ENCODE peak calls at places on chromosomes 5 and 9, in nine cellular contexts. Q is psoas muscle, G is neural progenitor cell, L is astrocyte, S is Caco-2, I is pancreas, K is heart right ventricle, J is sigmoid colon, E is DND-41. R is an unnamed sample.

GRCh38 chr9:98538626-98539031 is 170.1 kb downstream of the GABBR2 start:
- DNase-seq in Q (no peak), G (no peak), L (peak; percentile 65), S (no peak), I (no peak), K (no peak), J (no peak), E (no peak), R (no peak)

GRCh38 chr9:32918628-32919027 is 82.8 kb downstream of the APTX start:
- DNase-seq in Q (no peak), G (no peak), L (no peak), S (no peak), I (no peak), K (no peak), J (no peak), E (no peak), R (no peak)

GRCh38 chr5:142012186-142012785 is 541 bp downstream of the GNPDA1 start:
- DNase-seq in Q (peak; percentile 61), G (peak; percentile 48), L (no peak), S (no peak), I (peak; percentile 16), K (peak; percentile 32), J (peak; percentile 74), E (peak; percentile 41), R (peak; percentile 25)

GRCh38 chr9:86749530-86750275 is 197.6 kb downstream of the GAS1 start:
- DNase-seq in Q (no peak), G (no peak), L (peak; percentile 79), S (no peak), I (no peak), K (peak; percentile 39), J (no peak), E (no peak), R (no peak)

GRCh38 chr5:43619380-43619779 is 16.4 kb downstream of the NNT start:
- DNase-seq in Q (no peak), G (no peak), L (no peak), S (no peak), I (no peak), K (no peak), J (no peak), E (no peak), R (no peak)

GRCh38 chr9:91948423-91949292 is 1.4 kb downstream of the ROR2 start:
- DNase-seq in Q (peak; percentile 31), G (peak; percentile 87), L (peak; percentile 22), S (peak; percentile 54), I (peak; percentile 33), K (no peak), J (peak; percentile 92), E (no peak), R (peak; percentile 44)

GRCh38 chr5:141822134-141822533 is 56.1 kb downstream of the PCDH1 start:
- DNase-seq in Q (peak; percentile 28), G (no peak), L (peak; percentile 8), S (no peak), I (no peak), K (no peak), J (no peak), E (no peak), R (no peak)

GRCh38 chr9:133726401-133727276 is 11.5 kb downstream of the SARDH start:
- DNase-seq in Q (no peak), G (peak; percentile 75), L (peak; percentile 13), S (peak; percentile 75), I (peak; percentile 9), K (peak; percentile 62), J (peak; percentile 74), E (peak; percentile 59), R (peak; percentile 29)

GRCh38 chr9:98942906-98943681 is 613 bp upstream of the COL15A1 start:
- DNase-seq in Q (no peak), G (no peak), L (no peak), S (no peak), I (no peak), K (no peak), J (no peak), E (no peak), R (no peak)

GRCh38 chr5:119083679-119084078 is 12.8 kb downstream of the DMXL1 start:
- DNase-seq in Q (no peak), G (no peak), L (no peak), S (no peak), I (no peak), K (no peak), J (no peak), E (no peak), R (no peak)

GRCh38 chr5:10352404-10353240 is 873 bp upstream of the MARCHF6 start:
- DNase-seq in Q (no peak), G (peak; percentile 75), L (peak; percentile 69), S (no peak), I (no peak), K (no peak), J (no peak), E (peak; percentile 37), R (no peak)

GRCh38 chr5:68555891-68556689 is 340.5 kb downstream of the PIK3R1 start:
- DNase-seq in Q (no peak), G (no peak), L (no peak), S (no peak), I (no peak), K (no peak), J (no peak), E (no peak), R (no peak)

GRCh38 chr5:6712136-6712581 is 1.1 kb upstream of the TENT4A start:
- DNase-seq in Q (peak; percentile 64), G (peak; percentile 75), L (peak; percentile 79), S (peak; percentile 56), I (peak; percentile 36), K (peak; percentile 30), J (peak; percentile 80), E (peak; percentile 64), R (peak; percentile 70)

GRCh38 chr5:175082866-175083590 is 358.6 kb downstream of the MSX2 start:
- DNase-seq in Q (no peak), G (no peak), L (peak; percentile 4), S (no peak), I (no peak), K (no peak), J (no peak), E (no peak), R (peak; percentile 25)

GRCh38 chr5:173671121-173671949 is 54.9 kb upstream of the BOD1 start:
- DNase-seq in Q (peak; percentile 84), G (no peak), L (peak; percentile 22), S (no peak), I (no peak), K (peak; percentile 16), J (no peak), E (no peak), R (no peak)

DNA sequence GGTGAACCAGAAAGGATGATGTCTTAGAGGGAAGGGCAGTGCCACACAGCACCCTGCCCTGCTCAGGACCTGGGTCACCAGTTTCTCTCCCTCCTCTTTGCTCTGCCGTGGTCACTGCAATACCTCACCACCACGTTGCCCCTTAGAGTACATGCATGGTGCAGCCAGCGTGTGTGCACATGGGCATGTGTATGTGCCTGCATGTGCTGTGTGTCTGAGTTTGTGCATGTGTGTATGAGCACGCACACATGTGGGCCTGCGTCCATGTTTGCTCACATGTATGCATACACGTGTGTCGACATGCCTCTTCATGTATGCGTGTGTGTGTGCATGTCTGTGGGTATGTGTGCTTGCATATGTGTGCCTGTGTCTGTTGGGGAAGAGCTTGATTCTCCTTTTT is 41.5 kb upstream of the SEMA4D start:
- DNase-seq in Q (no peak), G (no peak), L (no peak), S (no peak), I (no peak), K (no peak), J (no peak), E (no peak), R (no peak)
- H3K36me3 ChIP-seq in Q (no peaks in the 10 kb centered on the region), G (no peaks in the 10 kb centered on the region), L (no peaks in the 10 kb centered on the region), S (no peaks in the 10 kb centered on the region), I (no peaks in the 10 kb centered on the region), K (no peaks in the 10 kb centered on the region), J (no peaks in the 10 kb centered on the region), E (no peaks in the 10 kb centered on the region), R (no peaks in the 10 kb centered on the region)

DNA sequence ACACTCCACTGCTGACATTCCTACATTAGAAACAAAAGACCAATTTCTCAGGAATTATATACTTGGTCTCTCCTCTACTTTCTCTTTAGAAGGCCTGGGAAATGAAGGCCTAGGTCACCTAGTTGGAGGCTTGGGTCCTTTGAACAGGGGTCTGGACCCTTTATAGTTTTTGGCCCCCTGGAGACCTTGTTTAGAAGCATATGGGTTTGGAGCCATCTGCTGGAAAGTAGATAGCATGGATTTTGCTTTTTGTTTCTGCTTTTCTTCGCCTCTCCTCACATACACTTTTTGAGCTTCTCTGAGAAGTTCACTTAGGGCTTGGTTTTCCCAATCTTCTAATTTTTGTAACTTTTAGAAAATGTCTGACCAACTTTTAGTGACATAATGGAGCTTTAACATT is 67.1 kb upstream of the CDK20 start:
- DNase-seq in Q (no peak), G (peak; percentile 57), L (no peak), S (no peak), I (no peak), K (no peak), J (no peak), E (no peak), R (no peak)
- TF ChIP-seq CTCF in Q (peak; percentile 14), G (peak; percentile 69), L (peak; percentile 22), S (no peak), I (peak; percentile 16), K (peak; percentile 6), J (peak; percentile 26), E (no peak), R (no peak)

DNA sequence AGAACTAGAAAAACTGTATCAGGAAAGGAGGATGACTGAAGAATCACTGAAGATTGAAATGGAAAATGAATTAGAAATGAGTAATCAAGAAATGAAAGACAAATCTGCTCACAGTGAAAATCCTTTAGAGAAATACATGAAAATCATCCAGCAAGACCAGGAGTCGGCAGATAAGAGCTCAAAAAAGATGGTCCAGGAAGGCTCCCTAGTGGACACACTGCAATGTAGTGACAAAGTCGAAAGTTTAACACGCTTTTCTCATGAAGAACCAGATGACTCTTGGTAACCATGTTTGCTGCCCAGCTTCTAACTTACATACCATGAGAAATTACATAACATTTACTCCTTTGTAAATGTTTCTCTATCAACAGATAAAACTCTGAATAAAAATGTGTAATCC is 37.1 kb downstream of the CPLANE1 start:
- DNase-seq in Q (no peak), G (no peak), L (no peak), S (no peak), I (no peak), K (no peak), J (no peak), E (no peak), R (no peak)
- H3K36me3 ChIP-seq in Q (no peaks in the 10 kb centered on the region), G (peaks cover 8% of the 10 kb centered on the region), L (peaks cover 4% of the 10 kb centered on the region), S (peaks cover 2% of the 10 kb centered on the region), I (no peaks in the 10 kb centered on the region), K (peaks cover 9% of the 10 kb centered on the region), J (peaks cover 40% of the 10 kb centered on the region), E (peaks cover 68% of the 10 kb centered on the region), R (peaks cover 2% of the 10 kb centered on the region)

DNA sequence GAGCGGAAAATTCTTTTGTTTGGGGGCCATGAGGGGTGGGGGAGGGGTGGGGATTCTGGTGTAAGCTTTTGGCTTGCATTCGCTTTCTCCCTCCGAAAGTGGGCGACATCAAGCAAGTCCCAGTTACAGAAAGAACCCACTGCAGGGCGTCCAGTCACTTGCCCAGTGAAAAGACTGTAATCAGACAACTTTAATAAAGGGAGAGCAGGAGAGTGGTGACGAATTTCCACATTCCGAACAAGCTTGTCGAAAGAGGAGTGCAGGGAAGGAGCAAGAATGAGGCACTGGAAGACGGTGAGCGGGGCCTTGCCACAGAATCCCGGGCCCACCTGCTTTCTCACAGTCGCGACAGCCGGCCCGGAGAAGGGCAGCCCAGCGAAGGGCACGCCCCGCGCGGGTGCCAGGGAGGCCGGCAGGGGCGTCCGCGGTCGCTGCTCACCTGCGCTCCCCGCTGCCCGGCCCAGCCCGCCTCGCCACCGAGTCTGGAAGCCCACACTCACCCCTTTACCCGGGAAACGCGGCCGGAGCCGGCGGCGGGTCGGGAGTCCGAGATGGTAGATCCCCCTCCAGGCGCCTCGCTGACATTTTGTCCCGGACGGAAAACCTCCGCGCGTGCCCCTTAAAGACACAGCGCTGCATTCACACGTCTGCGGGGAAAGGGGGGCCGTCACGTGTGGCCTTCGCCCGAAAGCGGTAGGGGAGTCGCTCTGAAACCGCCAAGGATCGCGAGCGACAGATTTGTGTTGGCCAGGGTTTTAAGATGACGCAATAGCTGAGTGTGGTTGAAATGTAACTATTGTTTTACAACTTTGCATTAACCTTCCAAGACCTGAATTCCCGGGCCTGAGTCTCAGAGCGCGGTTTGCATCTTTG is at the start of gene ZBED3:
- DNase-seq in Q (peak; percentile 66), G (peak; percentile 91), L (peak; percentile 74), S (peak; percentile 84), I (peak; percentile 82), K (peak; percentile 63), J (peak; percentile 90), E (peak; percentile 83), R (peak; percentile 49)
- TF ChIP-seq CTCF in Q (no peak), G (peak; percentile 52), L (no peak), S (peak; percentile 21), I (no peak), K (peak; percentile 5), J (no peak), E (peak; percentile 55), R (peak; percentile 30)

R was measured in bronchial epithelial cell.